ENCODE peak calls at places on chromosome 22, in seven cellular contexts. H, F, T, J, A, N and W are unnamed samples.

GRCh38 chr22:50489363-50490243 is 2.9 kb downstream of the MIOX start:
- DNase-seq in H (no peak), N (no peak), A (no peak), J (no peak), T (no peak), F (no peak), W (no peak)

GRCh38 chr22:17980013-17980510 is 44.3 kb downstream of the MICAL3 start:
- DNase-seq in H (no peak), F (no peak), T (no peak), A (no peak), J (no peak), N (no peak), W (no peak)

GRCh38 chr22:39148727-39149535 is 3.5 kb downstream of the CBX7 start:
- DNase-seq in J (peak), H (no peak), T (peak), A (no peak), F (peak), N (no peak), W (no peak)

GRCh38 chr22:28146401-28147304 is 227.6 kb upstream of the PITPNB start:
- DNase-seq in T (no peak), H (no peak), J (no peak), A (no peak), N (peak), F (no peak), W (no peak)

GRCh38 chr22:20430641-20431519 is 6.7 kb downstream of the SCARF2 start:
- DNase-seq in H (peak), J (peak), N (no peak), T (peak), A (peak), F (peak), W (peak)

GRCh38 chr22:40037320-40037719 is 42.6 kb downstream of the FAM83F start:
- DNase-seq in F (no peak), H (no peak), A (no peak), N (no peak), J (no peak), T (no peak), W (no peak)

GRCh38 chr22:43160497-43161126 is 9.3 kb downstream of the TSPO start:
- DNase-seq in F (no peak), J (no peak), H (no peak), N (no peak), A (no peak), T (no peak), W (no peak)

GRCh38 chr22:44351685-44352377 is 39.1 kb upstream of the SHISAL1 start:
- DNase-seq in J (no peak), A (no peak), H (no peak), T (peak), N (peak), F (no peak), W (no peak)

GRCh38 chr22:49230194-49230577 is 597.5 kb downstream of the BRD1 start:
- DNase-seq in A (no peak), J (no peak), N (no peak), H (no peak), T (no peak), F (no peak), W (no peak)

GRCh38 chr22:39738746-39739145 is 154.8 kb downstream of the ENTHD1 start:
- DNase-seq in F (no peak), N (no peak), T (no peak), H (no peak), J (no peak), A (no peak), W (no peak)

GRCh38 chr22:45344339-45344738 is 34.6 kb downstream of the FAM118A start:
- DNase-seq in N (no peak), T (no peak), J (no peak), H (no peak), A (no peak), F (no peak), W (peak)

GRCh38 chr22:18111759-18112330 is 1.2 kb downstream of the TUBA8 start:
- DNase-seq in H (no peak), T (no peak), N (no peak), J (no peak), F (no peak), A (no peak), W (no peak)

GRCh38 chr22:31177420-31178162 is 17.6 kb downstream of the RNF185 start:
- DNase-seq in J (no peak), T (no peak), A (no peak), F (no peak), H (no peak), N (no peak), W (no peak)

GRCh38 chr22:18994780-18995711 is 59.0 kb upstream of the PRODH start:
- DNase-seq in F (no peak), A (no peak), H (no peak), T (no peak), J (no peak), N (no peak), W (peak)

GRCh38 chr22:39251762-39252460 is 7.1 kb upstream of the PDGFB start:
- DNase-seq in H (no peak), A (no peak), F (no peak), T (no peak), N (no peak), J (no peak), W (peak)

GRCh38 chr22:42324991-42325710 is 54.7 kb upstream of the TCF20 start:
- DNase-seq in T (no peak), A (no peak), N (no peak), H (peak), F (peak), J (no peak), W (peak)